ENCODE peak calls at places on chromosome 22, in four cellular contexts. M is A673; C is CD8-positive, alpha-beta memory T cell; W is adrenal gland. T is an unnamed sample.

GRCh38 chr22:17171313-17172171 is 12.5 kb upstream of the HDHD5 start:
- DNase-seq in M (peak; percentile 74), C (peak; percentile 67), W (peak; percentile 90), T (peak; percentile 92)

GRCh38 chr22:29073618-29074275 is 912 bp downstream of the KREMEN1 start:
- DNase-seq in M (peak; percentile 49), C (no peak), W (peak; percentile 60), T (peak; percentile 53)

GRCh38 chr22:42317691-42318547 is 47.5 kb upstream of the TCF20 start:
- DNase-seq in M (peak; percentile 41), C (no peak), W (no peak), T (no peak)

GRCh38 chr22:40176921-40177737 is 596 bp upstream of the TNRC6B start:
- DNase-seq in M (peak; percentile 80), C (peak; percentile 56), W (peak; percentile 62), T (peak; percentile 18)

GRCh38 chr22:37225481-37225880 is 13.2 kb upstream of the SSTR3 start:
- DNase-seq in M (peak; percentile 21), C (no peak), W (no peak), T (no peak)

GRCh38 chr22:50699754-50700386 is 27.2 kb downstream of the SHANK3 start:
- DNase-seq in M (no peak), C (no peak), W (no peak), T (peak; percentile 10)

GRCh38 chr22:33806191-33806590 is 114.1 kb downstream of the LARGE1 start:
- DNase-seq in M (no peak), C (no peak), W (no peak), T (no peak)

GRCh38 chr22:28820885-28821284 is 20.5 kb upstream of the XBP1 start:
- DNase-seq in M (no peak), C (no peak), W (no peak), T (no peak)

GRCh38 chr22:31329029-31329428 is 17.1 kb downstream of the PATZ1 start:
- DNase-seq in M (no peak), C (no peak), W (no peak), T (no peak)

GRCh38 chr22:41003976-41004375 is 52.8 kb downstream of the RBX1 start:
- DNase-seq in M (no peak), C (no peak), W (no peak), T (no peak)

GRCh38 chr22:43446881-43447280 is 35.1 kb downstream of the MPPED1 start:
- DNase-seq in M (peak; percentile 12), C (no peak), W (no peak), T (no peak)

GRCh38 chr22:36588285-36588684 is 59.3 kb upstream of the EIF3D start:
- DNase-seq in M (no peak), C (no peak), W (no peak), T (no peak)

GRCh38 chr22:50728523-50728931 is 9.5 kb upstream of the ACR start:
- DNase-seq in M (no peak), C (no peak), W (no peak), T (peak; percentile 12)

GRCh38 chr22:17873804-17874203 is 99.5 kb upstream of the BID start:
- DNase-seq in M (no peak), C (no peak), W (no peak), T (no peak)

GRCh38 chr22:24871611-24872205 is 65.7 kb downstream of the SGSM1 start:
- DNase-seq in M (no peak), C (no peak), W (no peak), T (no peak)

GRCh38 chr22:50697667-50698506 is 25.3 kb downstream of the SHANK3 start:
- DNase-seq in M (no peak), C (no peak), W (no peak), T (peak; percentile 12)

GRCh38 chr22:36332623-36333331 is 55.0 kb downstream of the MYH9 start:
- DNase-seq in M (peak; percentile 42), C (peak; percentile 37), W (no peak), T (no peak)

GRCh38 chr22:25369133-25369532 is 149.7 kb downstream of the CRYBB2 start:
- DNase-seq in M (no peak), C (no peak), W (no peak), T (no peak)

GRCh38 chr22:38840129-38840528 is 3.7 kb downstream of the NPTXR start:
- DNase-seq in M (no peak), C (no peak), W (no peak), T (no peak)

GRCh38 chr22:38841635-38842034 is 2.2 kb downstream of the NPTXR start:
- DNase-seq in M (no peak), C (no peak), W (no peak), T (no peak)

GRCh38 chr22:38842512-38843200 is 1.2 kb downstream of the NPTXR start:
- DNase-seq in M (no peak), C (no peak), W (no peak), T (no peak)

GRCh38 chr22:38843201-38843715 is 570 bp downstream of the NPTXR start:
- DNase-seq in M (peak; percentile 92), C (peak; percentile 18), W (peak; percentile 37), T (peak; percentile 41)

GRCh38 chr22:38841211-38841610 is 2.6 kb downstream of the NPTXR start:
- DNase-seq in M (no peak), C (no peak), W (no peak), T (no peak)
- H3K4me3 ChIP-seq in M (peak overlapping the region; percentile 98), C (no peak overlapping the region), W (no peak overlapping the region), T (no peak overlapping the region)

GRCh38 chr22:38228873-38229740 is 27.3 kb downstream of the MAFF start:
- DNase-seq in M (no peak), C (no peak), W (peak; percentile 61), T (no peak)
- H3K36me3 ChIP-seq in M (peaks cover 10% of the 10 kb centered on the region), C (peaks cover 15% of the 10 kb centered on the region), W (no peaks in the 10 kb centered on the region), T (peaks cover 56% of the 10 kb centered on the region)

GRCh38 chr22:46125816-46126770 is 24.2 kb upstream of the PPARA start:
- DNase-seq in M (no peak), C (no peak), W (no peak), T (no peak)

GRCh38 chr22:46127556-46127955 is 22.8 kb upstream of the PPARA start:
- DNase-seq in M (no peak), C (no peak), W (no peak), T (no peak)

GRCh38 chr22:46129390-46130041 is 20.8 kb upstream of the PPARA start:
- DNase-seq in M (no peak), C (no peak), W (peak; percentile 64), T (peak; percentile 80)

GRCh38 chr22:46126853-46127385 is 23.4 kb upstream of the PPARA start:
- DNase-seq in M (no peak), C (no peak), W (no peak), T (no peak)

DNA sequence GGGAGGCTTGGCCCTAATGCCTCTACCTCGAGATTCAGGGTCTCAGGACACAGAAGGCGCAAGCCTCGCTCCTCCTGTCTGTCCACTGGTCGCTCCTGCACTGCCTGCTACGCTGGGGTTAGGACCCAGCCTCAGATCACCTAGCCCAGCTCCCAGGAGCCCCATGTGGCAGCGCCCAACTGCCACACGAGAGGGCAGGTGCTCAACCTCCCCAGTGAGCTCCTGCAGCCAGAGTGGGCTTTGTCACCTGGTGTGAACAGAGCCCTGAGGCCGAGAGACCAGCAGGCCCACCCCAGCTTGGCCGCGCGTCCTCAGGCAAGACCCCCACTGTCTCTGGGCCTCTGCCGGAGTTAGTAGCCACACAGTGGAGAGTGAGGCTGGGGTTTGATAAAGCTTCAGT is 21.7 kb upstream of the PPARA start:
- DNase-seq in M (no peak), C (no peak), W (no peak), T (no peak)
- H3K4me3 ChIP-seq in M (no peak overlapping the region), C (no peak overlapping the region), W (no peak overlapping the region), T (no peak overlapping the region)

GRCh38 chr22:45163074-45163416 is 680 bp upstream of the NUP50 start:
- DNase-seq in M (peak; percentile 43), C (no peak), W (no peak), T (no peak)

GRCh38 chr22:45163417-45164216 is at the start of gene NUP50:
- DNase-seq in M (peak; percentile 98), C (peak; percentile 95), W (peak; percentile 97), T (peak; percentile 96)

GRCh38 chr22:45162531-45162930 is 1.2 kb upstream of the NUP50 start:
- DNase-seq in M (no peak), C (no peak), W (no peak), T (no peak)

GRCh38 chr22:45157907-45158306 is 5.8 kb upstream of the NUP50 start:
- DNase-seq in M (no peak), C (no peak), W (no peak), T (no peak)

GRCh38 chr22:45159652-45160462 is 3.9 kb upstream of the NUP50 start:
- DNase-seq in M (peak; percentile 76), C (no peak), W (no peak), T (no peak)
- H3K36me3 ChIP-seq in M (peaks cover 9% of the 10 kb centered on the region), C (peaks cover 9% of the 10 kb centered on the region), W (no peaks in the 10 kb centered on the region), T (peaks cover 17% of the 10 kb centered on the region)

DNA sequence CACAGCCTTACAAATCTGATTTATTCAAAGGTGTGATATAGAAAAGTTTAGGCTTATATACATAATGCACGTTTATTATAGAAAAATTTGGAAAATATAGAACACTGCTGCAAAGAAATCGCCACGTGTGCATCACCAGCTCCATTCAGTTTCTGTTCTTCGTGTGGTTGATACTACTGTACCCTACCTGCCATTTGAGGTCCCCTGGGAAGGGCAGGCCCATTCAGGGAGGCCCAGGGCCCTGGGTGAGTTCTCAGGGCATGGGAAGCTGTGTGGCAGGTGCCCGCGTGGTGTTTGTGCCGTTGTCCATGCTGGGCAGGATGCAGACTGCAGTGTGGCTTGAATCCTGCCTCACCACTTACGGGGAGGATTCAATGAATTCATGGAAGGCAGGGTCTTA is 60.8 kb downstream of the TBC1D22A start:
- DNase-seq in M (no peak), C (no peak), W (no peak), T (no peak)
- H3K4me3 ChIP-seq in M (no peak overlapping the region), C (no peak overlapping the region), W (no peak overlapping the region), T (no peak overlapping the region)

T was measured in left ventricle myocardium inferior.